ENCODE peak calls at places on chromosome 9, in eight cellular contexts. X, Z, J, F, S, L, R and V are unnamed samples.

GRCh38 chr9:115615821-115616665 is 498.1 kb upstream of the TNC start:
- DNase-seq in X (peak), Z (no peak), J (no peak), F (peak), S (no peak), L (no peak), R (peak), V (peak)

GRCh38 chr9:2066312-2067273 is 51.4 kb downstream of the SMARCA2 start:
- DNase-seq in X (no peak), Z (no peak), J (no peak), F (no peak), S (peak), L (no peak), R (no peak), V (peak)

GRCh38 chr9:86940774-86941173 is 6.5 kb downstream of the GAS1 start:
- DNase-seq in X (no peak), Z (no peak), J (no peak), F (no peak), S (peak), L (no peak), R (no peak), V (no peak)

GRCh38 chr9:134863941-134864820 is 16.4 kb upstream of the FCN2 start:
- DNase-seq in X (peak), Z (no peak), J (no peak), F (peak), S (peak), L (no peak), R (no peak), V (no peak)

GRCh38 chr9:133160742-133161541 is 2.8 kb downstream of the GBGT1 start:
- DNase-seq in X (peak), Z (no peak), J (no peak), F (peak), S (peak), L (peak), R (peak), V (peak)

GRCh38 chr9:96660693-96661248 is 5.7 kb upstream of the PRXL2C start:
- DNase-seq in X (no peak), Z (no peak), J (no peak), F (no peak), S (no peak), L (peak), R (no peak), V (no peak)

GRCh38 chr9:129177443-129177790 is 644 bp downstream of the IER5L start:
- DNase-seq in X (no peak), Z (no peak), J (no peak), F (no peak), S (peak), L (peak), R (no peak), V (peak)

GRCh38 chr9:114181583-114182409 is 26.5 kb downstream of the COL27A1 start:
- DNase-seq in X (no peak), Z (no peak), J (no peak), F (no peak), S (no peak), L (no peak), R (no peak), V (peak)

GRCh38 chr9:126399251-126399650 is 72.6 kb downstream of the MVB12B start:
- DNase-seq in X (peak), Z (no peak), J (no peak), F (no peak), S (no peak), L (no peak), R (peak), V (peak)

GRCh38 chr9:38707885-38708640 is 11.9 kb downstream of the FAM240B start:
- DNase-seq in X (no peak), Z (no peak), J (no peak), F (peak), S (peak), L (peak), R (peak), V (no peak)

GRCh38 chr9:122394265-122395242 is 23.7 kb downstream of the PTGS1 start:
- DNase-seq in X (peak), Z (no peak), J (no peak), F (peak), S (no peak), L (no peak), R (peak), V (peak)

GRCh38 chr9:90726215-90726614 is 75.4 kb upstream of the SYK start:
- DNase-seq in X (no peak), Z (no peak), J (no peak), F (no peak), S (peak), L (no peak), R (no peak), V (no peak)

GRCh38 chr9:76044420-76044819 is 153.9 kb downstream of the PCSK5 start:
- DNase-seq in X (no peak), Z (no peak), J (no peak), F (no peak), S (no peak), L (no peak), R (no peak), V (peak)

GRCh38 chr9:107481035-107481434 is 8.5 kb downstream of the KLF4 start:
- DNase-seq in X (no peak), Z (no peak), J (no peak), F (peak), S (no peak), L (peak), R (no peak), V (peak)

GRCh38 chr9:112748041-112748440 is 2.5 kb upstream of the SNX30 start:
- DNase-seq in X (no peak), Z (no peak), J (no peak), F (no peak), S (no peak), L (no peak), R (no peak), V (no peak)

GRCh38 chr9:136276716-136277115 is 27.2 kb downstream of the CCDC187 start:
- DNase-seq in X (no peak), Z (no peak), J (no peak), F (no peak), S (no peak), L (no peak), R (no peak), V (no peak)

GRCh38 chr9:89740722-89741121 is 135.9 kb downstream of the GADD45G start:
- DNase-seq in X (no peak), Z (no peak), J (no peak), F (no peak), S (no peak), L (peak), R (no peak), V (no peak)

GRCh38 chr9:131112374-131113159 is 12.8 kb upstream of the NUP214 start:
- DNase-seq in X (peak), Z (no peak), J (no peak), F (peak), S (peak), L (no peak), R (no peak), V (no peak)

GRCh38 chr9:35909687-35910612 is 660 bp downstream of the SPAAR start:
- DNase-seq in X (no peak), Z (peak), J (no peak), F (no peak), S (peak), L (no peak), R (no peak), V (no peak)

GRCh38 chr9:129989740-129990139 is 53.2 kb downstream of the FNBP1 start:
- DNase-seq in X (peak), Z (no peak), J (no peak), F (peak), S (no peak), L (no peak), R (peak), V (peak)